ENCODE peak calls at places on chromosomes 3 and 15, in seven cellular contexts. X, A, I, D, L, Q and R are unnamed samples.

GRCh38 chr3:99699841-99700240 is 61.4 kb downstream of the COL8A1 start:
- DNase-seq in I (no peak), A (no peak), X (no peak), D (no peak), Q (no peak), L (no peak), R (peak)

GRCh38 chr15:80999623-81000036 is 1.1 kb upstream of the TLNRD1 start:
- DNase-seq in Q (peak), D (no peak), X (no peak), L (no peak), A (no peak), I (peak), R (no peak)

GRCh38 chr15:42921049-42921731 is 612 bp upstream of the TTBK2 start:
- DNase-seq in D (no peak), I (no peak), A (no peak), L (peak), X (no peak), Q (peak), R (peak)

GRCh38 chr3:51716805-51717204 is 9.9 kb downstream of the GRM2 start:
- DNase-seq in D (no peak), Q (no peak), A (no peak), I (no peak), X (no peak), L (no peak), R (no peak)

GRCh38 chr15:90911302-90911623 is 8.2 kb downstream of the MAN2A2 start:
- DNase-seq in D (no peak), Q (peak), I (no peak), L (no peak), X (no peak), A (no peak), R (no peak)

GRCh38 chr15:93495799-93496637 is 407.0 kb upstream of the RGMA start:
- DNase-seq in D (no peak), X (no peak), L (no peak), I (no peak), A (no peak), Q (no peak), R (no peak)

GRCh38 chr3:72058493-72059081 is 273.6 kb upstream of the PROK2 start:
- DNase-seq in D (no peak), A (no peak), L (no peak), I (no peak), Q (peak), X (no peak), R (no peak)

GRCh38 chr3:120693439-120694172 is 11.6 kb upstream of the HGD start:
- DNase-seq in D (no peak), Q (no peak), L (no peak), X (peak), I (peak), A (peak), R (peak)

GRCh38 chr15:88727439-88727838 is 75.8 kb upstream of the ACAN start:
- DNase-seq in A (no peak), L (no peak), Q (no peak), D (no peak), I (no peak), X (no peak), R (no peak)

GRCh38 chr3:94082412-94082937 is 19.6 kb downstream of the NSUN3 start:
- DNase-seq in L (no peak), X (no peak), A (no peak), Q (no peak), D (no peak), I (no peak), R (no peak)

GRCh38 chr15:43918717-43919116 is 91.9 kb downstream of the WDR76 start:
- DNase-seq in D (no peak), A (no peak), Q (no peak), X (no peak), L (no peak), I (no peak), R (no peak)

GRCh38 chr3:117540583-117540982 is 831.0 kb downstream of the TUSC7 start:
- DNase-seq in Q (no peak), X (no peak), A (no peak), I (no peak), D (no peak), L (no peak), R (no peak)

GRCh38 chr3:113695818-113696645 is at the start of gene USF3:
- DNase-seq in L (peak), I (peak), Q (peak), D (no peak), A (no peak), X (peak), R (peak)

GRCh38 chr3:39407773-39408492 is 1.4 kb downstream of the RPSA start:
- DNase-seq in D (no peak), L (no peak), A (no peak), Q (no peak), X (no peak), I (no peak), R (peak)

GRCh38 chr3:142577701-142578308 is 728 bp downstream of the ATR start:
- DNase-seq in L (no peak), A (no peak), Q (no peak), X (no peak), I (no peak), D (no peak), R (peak)

GRCh38 chr3:56593455-56594158 is 36.6 kb downstream of the CCDC66 start:
- DNase-seq in I (no peak), X (no peak), Q (no peak), L (no peak), D (no peak), A (no peak), R (no peak)

GRCh38 chr3:14152233-14152962 is 26.0 kb downstream of the XPC start:
- DNase-seq in Q (no peak), X (no peak), D (no peak), I (peak), A (no peak), L (no peak), R (no peak)

GRCh38 chr15:42143866-42144625 is 12.4 kb downstream of the PLA2G4F start:
- DNase-seq in I (no peak), D (no peak), X (no peak), A (no peak), Q (no peak), L (peak), R (no peak)

GRCh38 chr3:69579527-69580165 is 159.6 kb upstream of the MITF start:
- DNase-seq in Q (no peak), D (no peak), A (no peak), L (no peak), I (no peak), X (no peak), R (no peak)

GRCh38 chr3:8416965-8417364 is 84.7 kb upstream of the LMCD1 start:
- DNase-seq in L (no peak), I (peak), X (no peak), D (no peak), A (no peak), Q (no peak), R (peak)

GRCh38 chr3:41673643-41674042 is 288.3 kb downstream of the ULK4 start:
- DNase-seq in Q (no peak), D (no peak), L (no peak), A (no peak), X (no peak), I (no peak), R (peak)

GRCh38 chr3:106119691-106120090 is 250.9 kb upstream of the CBLB start:
- DNase-seq in X (no peak), L (no peak), A (no peak), D (no peak), Q (no peak), I (no peak), R (peak)

GRCh38 chr3:191356586-191357439 is 26.5 kb upstream of the UTS2B start:
- DNase-seq in A (no peak), D (peak), L (no peak), Q (peak), X (no peak), I (no peak), R (peak)

GRCh38 chr15:29442532-29442931 is 172.9 kb upstream of the NSMCE3 start:
- DNase-seq in A (no peak), I (no peak), X (no peak), Q (no peak), L (no peak), D (no peak), R (no peak)

GRCh38 chr15:70171224-70171886 is 73.6 kb upstream of the TLE3 start:
- DNase-seq in D (no peak), I (no peak), X (no peak), A (no peak), Q (no peak), L (no peak), R (no peak)

GRCh38 chr3:196686436-196686835 is 25.6 kb downstream of the CEP19 start:
- DNase-seq in D (no peak), Q (no peak), A (no peak), X (no peak), L (no peak), I (peak), R (peak)

GRCh38 chr15:33022629-33023028 is 171.9 kb downstream of the FMN1 start:
- DNase-seq in I (no peak), Q (peak), X (no peak), D (no peak), A (peak), L (no peak), R (peak)

GRCh38 chr3:67790043-67790442 is 135.6 kb upstream of the SUCLG2 start:
- DNase-seq in L (no peak), Q (no peak), A (no peak), X (peak), I (peak), D (no peak), R (peak)

GRCh38 chr3:122931636-122932035 is 95.9 kb downstream of the SEMA5B start:
- DNase-seq in D (no peak), X (peak), Q (no peak), I (no peak), A (no peak), L (no peak), R (no peak)

GRCh38 chr15:57477736-57478522 is 101.6 kb downstream of the CGNL1 start:
- DNase-seq in A (no peak), I (no peak), X (peak), D (no peak), Q (no peak), L (no peak), R (no peak)

GRCh38 chr15:34582461-34583357 is 742 bp downstream of the GOLGA8B start:
- DNase-seq in X (no peak), Q (no peak), I (peak), A (no peak), L (no peak), D (no peak), R (peak)

GRCh38 chr3:69838696-69839515 is 99.6 kb downstream of the MITF start:
- DNase-seq in L (no peak), D (no peak), I (no peak), A (no peak), X (no peak), Q (no peak), R (no peak)

GRCh38 chr3:188339410-188340295 is 185.7 kb downstream of the LPP start:
- DNase-seq in L (no peak), Q (no peak), I (no peak), X (no peak), A (no peak), D (no peak), R (no peak)

GRCh38 chr3:181700168-181701087 is 11.3 kb upstream of the SOX2 start:
- DNase-seq in D (no peak), X (peak), L (peak), I (peak), A (peak), Q (peak), R (peak)

GRCh38 chr15:61527836-61528589 is 298.9 kb upstream of the RORA start:
- DNase-seq in A (no peak), D (no peak), L (no peak), I (no peak), Q (no peak), X (no peak), R (no peak)

GRCh38 chr15:61528590-61528929 is 299.5 kb upstream of the RORA start:
- DNase-seq in Q (no peak), D (no peak), I (no peak), A (no peak), X (no peak), L (no peak), R (peak)

DNA sequence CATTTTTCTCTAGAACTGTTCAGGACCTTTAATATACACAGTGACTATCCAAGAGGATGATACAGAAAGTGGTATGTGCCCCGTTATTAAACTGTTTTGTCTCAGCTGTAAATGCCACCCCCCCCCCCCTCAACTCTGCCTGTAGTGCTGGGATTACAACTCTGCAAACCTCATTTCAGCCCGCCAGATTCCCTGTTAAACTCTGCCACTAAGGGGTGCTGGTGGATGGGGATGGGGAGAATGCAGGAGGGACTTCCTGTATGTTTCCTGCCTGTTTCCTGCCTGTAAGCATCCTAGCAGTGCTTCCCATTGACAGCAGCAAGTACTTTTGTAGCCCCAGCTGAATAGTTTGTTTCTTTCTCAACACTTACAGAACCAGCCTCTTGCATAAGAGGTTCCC is 301.7 kb upstream of the RORA start:
- DNase-seq in L (no peak), D (no peak), X (no peak), A (no peak), Q (no peak), I (peak), R (no peak)
- TF ChIP-seq CTCF in L (no peak), D (no peak), X (peak), A (no peak), Q (no peak), I (no peak), R (no peak)

GRCh38 chr15:65275104-65275727 is 11.5 kb downstream of the PARP16 start:
- DNase-seq in A (no peak), I (no peak), L (no peak), X (no peak), Q (no peak), D (no peak), R (no peak)
- H3K4me3 ChIP-seq in A (no peak), I (no peak), L (no peak), X (no peak), Q (no peak), D (no peak), R (no peak)

DNA sequence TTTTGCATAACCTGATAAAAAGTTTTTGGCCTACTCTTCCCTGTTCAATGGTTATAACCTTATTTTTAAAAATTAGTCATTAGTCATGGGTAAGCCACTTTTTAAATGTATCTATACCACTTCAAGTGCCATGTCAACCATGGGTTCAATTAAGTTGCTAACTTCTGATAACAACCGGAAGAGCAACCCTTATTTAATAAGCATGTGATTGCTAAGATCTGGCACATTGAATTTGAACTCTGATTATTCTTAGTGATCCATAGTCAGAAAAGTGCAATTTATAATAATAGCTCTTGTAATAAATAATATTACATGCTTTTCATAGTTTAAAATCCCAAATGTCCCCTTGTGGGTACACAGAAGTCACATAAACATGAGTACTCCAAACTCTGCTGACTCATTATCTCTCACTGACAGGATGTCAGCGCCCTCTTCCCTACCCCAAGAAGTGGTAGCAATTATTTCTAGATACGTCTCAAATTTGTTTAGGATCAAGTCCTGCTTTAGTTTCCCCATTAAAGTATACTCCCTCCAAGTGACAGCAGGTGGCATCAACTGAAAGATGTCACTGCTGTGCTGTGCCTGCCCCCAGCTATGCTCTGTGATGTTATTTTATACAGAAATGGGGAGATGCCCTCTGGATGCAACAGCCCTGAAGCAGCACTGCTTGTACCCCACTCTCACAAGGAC is 18.6 kb downstream of the SAMD7 start:
- DNase-seq in Q (no peak), I (peak), A (no peak), D (no peak), L (no peak), X (no peak), R (no peak)
- TF ChIP-seq CTCF in Q (no peak), I (peak), A (no peak), D (no peak), L (no peak), X (peak), R (no peak)

GRCh38 chr15:40357723-40358491 is at the start of gene DISP2:
- DNase-seq in Q (peak), L (peak), D (no peak), X (peak), A (no peak), I (peak), R (peak)

GRCh38 chr15:40355976-40356585 is 1.9 kb upstream of the DISP2 start:
- DNase-seq in Q (peak), L (no peak), I (no peak), X (no peak), D (no peak), A (no peak), R (no peak)

GRCh38 chr15:40358492-40359353 is 704 bp downstream of the DISP2 start:
- DNase-seq in I (peak), X (no peak), A (no peak), D (no peak), Q (no peak), L (peak), R (no peak)

GRCh38 chr15:40354408-40355171 is 3.4 kb upstream of the DISP2 start:
- DNase-seq in Q (no peak), D (no peak), L (peak), I (peak), X (no peak), A (no peak), R (peak)

GRCh38 chr15:40357246-40357645 is 773 bp upstream of the DISP2 start:
- DNase-seq in L (no peak), A (no peak), X (no peak), D (no peak), Q (no peak), I (no peak), R (no peak)
- H3K4me3 ChIP-seq in L (peak), A (no peak), X (no peak), D (no peak), Q (peak), I (no peak), R (no peak)

DNA sequence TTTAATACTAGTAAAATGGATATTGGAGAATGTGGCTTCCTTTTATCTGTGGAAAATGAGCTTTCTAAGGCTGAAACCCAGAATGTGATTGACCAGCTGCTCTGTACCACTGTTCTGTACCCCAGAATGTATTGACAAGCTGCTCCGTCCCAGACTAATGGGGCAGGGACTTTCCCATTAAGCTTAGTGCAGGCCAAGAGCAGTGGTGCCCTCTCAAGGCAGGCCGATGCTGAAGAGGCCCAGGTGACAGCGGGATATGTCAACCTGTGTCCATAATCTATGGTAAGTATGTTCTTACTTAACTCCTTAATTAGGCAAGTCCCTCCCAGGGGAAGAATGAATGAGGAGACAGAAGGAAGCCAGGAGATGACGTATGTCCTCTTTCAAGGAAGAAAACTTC is 31.1 kb downstream of the SGO1 start:
- DNase-seq in X (no peak), I (no peak), A (no peak), Q (no peak), L (no peak), D (no peak), R (no peak)
- TF ChIP-seq CTCF in X (no peak), I (no peak), A (no peak), Q (no peak), L (no peak), D (no peak), R (no peak)